ENCODE peak calls at places on chromosome 4, in eight cellular contexts. Q is spleen, T is cardiac muscle cell, C is fibroblast of lung, Z is Karpas-422, U is left ventricle myocardium inferior, K is Peyer's patch, M is ovary. H is an unnamed sample.

GRCh38 chr4:183733181-183733580 is 74.1 kb downstream of the TRAPPC11 start:
- DNase-seq in Q (no peak), T (no peak), C (no peak), Z (no peak), U (no peak), K (no peak), M (no peak), H (no peak)

GRCh38 chr4:14254252-14254651 is 626.7 kb upstream of the BOD1L1 start:
- DNase-seq in Q (no peak), T (peak; percentile 48), C (peak; percentile 18), Z (peak; percentile 68), U (peak; percentile 19), K (peak; percentile 43), M (no peak), H (no peak)

GRCh38 chr4:111879539-111879938 is 265.7 kb upstream of the FAM241A start:
- DNase-seq in Q (no peak), T (no peak), C (no peak), Z (no peak), U (no peak), K (no peak), M (no peak), H (no peak)

GRCh38 chr4:9936128-9936644 is 85.1 kb downstream of the SLC2A9 start:
- DNase-seq in Q (no peak), T (no peak), C (no peak), Z (no peak), U (no peak), K (no peak), M (no peak), H (no peak)

GRCh38 chr4:676871-677235 is 2.5 kb downstream of the MYL5 start:
- DNase-seq in Q (no peak), T (no peak), C (no peak), Z (peak; percentile 74), U (no peak), K (no peak), M (no peak), H (no peak)

GRCh38 chr4:107823870-107824366 is 814 bp upstream of the SGMS2 start:
- DNase-seq in Q (no peak), T (no peak), C (no peak), Z (no peak), U (no peak), K (no peak), M (no peak), H (no peak)

GRCh38 chr4:55547918-55548317 is 1.2 kb upstream of the CLOCK start:
- DNase-seq in Q (no peak), T (no peak), C (no peak), Z (no peak), U (no peak), K (no peak), M (no peak), H (no peak)

GRCh38 chr4:53450773-53451172 is 73.3 kb downstream of the FIP1L1 start:
- DNase-seq in Q (no peak), T (peak; percentile 8), C (peak; percentile 10), Z (no peak), U (no peak), K (no peak), M (no peak), H (no peak)

GRCh38 chr4:8155660-8156421 is 2.8 kb downstream of the ABLIM2 start:
- DNase-seq in Q (peak; percentile 69), T (no peak), C (no peak), Z (no peak), U (no peak), K (no peak), M (no peak), H (no peak)

GRCh38 chr4:138507527-138507926 is 265.4 kb upstream of the SLC7A11 start:
- DNase-seq in Q (no peak), T (peak; percentile 54), C (peak; percentile 71), Z (no peak), U (no peak), K (no peak), M (no peak), H (no peak)
- H3K4me3 ChIP-seq in Q (no peak overlapping the region), T (no peak overlapping the region), C (no peak overlapping the region), Z (no peak overlapping the region), U (no peak overlapping the region), K (no peak overlapping the region), M (no peak overlapping the region), H (no peak overlapping the region)

GRCh38 chr4:74578329-74578728 is 133.4 kb downstream of the AREG start:
- DNase-seq in Q (no peak), T (no peak), C (no peak), Z (no peak), U (no peak), K (no peak), M (no peak), H (no peak)

GRCh38 chr4:74588350-74588749 is 143.4 kb downstream of the AREG start:
- DNase-seq in Q (no peak), T (no peak), C (no peak), Z (no peak), U (no peak), K (no peak), M (no peak), H (no peak)

GRCh38 chr4:74583066-74583700 is 138.2 kb downstream of the AREG start:
- DNase-seq in Q (no peak), T (no peak), C (peak; percentile 56), Z (no peak), U (no peak), K (no peak), M (no peak), H (no peak)

GRCh38 chr4:74583757-74584156 is 138.8 kb downstream of the AREG start:
- DNase-seq in Q (no peak), T (peak; percentile 22), C (no peak), Z (no peak), U (no peak), K (no peak), M (no peak), H (no peak)
- H3K4me3 ChIP-seq in Q (no peak overlapping the region), T (no peak overlapping the region), C (no peak overlapping the region), Z (no peak overlapping the region), U (no peak overlapping the region), K (no peak overlapping the region), M (no peak overlapping the region), H (no peak overlapping the region)

DNA sequence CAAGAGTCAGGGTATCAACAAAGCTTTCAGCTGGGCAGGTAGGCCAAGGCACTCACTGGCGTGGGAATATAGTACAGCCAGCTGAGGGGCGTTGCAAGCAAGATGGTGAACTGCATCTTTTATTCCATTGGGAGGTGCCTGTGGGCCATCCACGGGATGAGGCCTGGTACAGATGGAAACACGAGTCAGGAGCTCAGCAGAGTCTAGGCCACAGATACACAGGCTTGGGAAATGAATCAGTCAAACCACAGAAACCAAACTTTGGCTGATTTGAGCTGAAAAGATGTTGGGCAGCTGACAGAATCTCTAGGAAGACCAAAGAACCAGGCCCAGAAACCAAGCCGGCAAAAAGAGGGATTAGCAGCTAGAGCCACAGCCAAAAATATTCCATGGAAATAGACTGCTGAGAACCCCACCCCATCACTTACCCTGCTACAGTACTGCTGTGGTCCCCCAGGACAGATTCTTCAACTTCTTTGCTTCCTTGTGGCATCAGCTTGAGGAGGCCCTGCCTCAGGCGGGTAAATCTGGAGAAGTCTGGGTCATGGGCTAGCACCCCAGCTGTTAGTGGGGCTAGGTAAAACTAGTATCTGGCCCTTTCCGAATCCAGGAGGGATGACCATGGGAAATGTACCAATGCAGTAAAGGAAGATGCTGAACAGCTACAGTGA is 75.4 kb downstream of the TMEM131L start:
- DNase-seq in Q (no peak), T (peak; percentile 70), C (peak; percentile 97), Z (no peak), U (no peak), K (no peak), M (no peak), H (no peak)
- H3K4me3 ChIP-seq in Q (no peak overlapping the region), T (no peak overlapping the region), C (no peak overlapping the region), Z (no peak overlapping the region), U (no peak overlapping the region), K (no peak overlapping the region), M (no peak overlapping the region), H (no peak overlapping the region)

DNA sequence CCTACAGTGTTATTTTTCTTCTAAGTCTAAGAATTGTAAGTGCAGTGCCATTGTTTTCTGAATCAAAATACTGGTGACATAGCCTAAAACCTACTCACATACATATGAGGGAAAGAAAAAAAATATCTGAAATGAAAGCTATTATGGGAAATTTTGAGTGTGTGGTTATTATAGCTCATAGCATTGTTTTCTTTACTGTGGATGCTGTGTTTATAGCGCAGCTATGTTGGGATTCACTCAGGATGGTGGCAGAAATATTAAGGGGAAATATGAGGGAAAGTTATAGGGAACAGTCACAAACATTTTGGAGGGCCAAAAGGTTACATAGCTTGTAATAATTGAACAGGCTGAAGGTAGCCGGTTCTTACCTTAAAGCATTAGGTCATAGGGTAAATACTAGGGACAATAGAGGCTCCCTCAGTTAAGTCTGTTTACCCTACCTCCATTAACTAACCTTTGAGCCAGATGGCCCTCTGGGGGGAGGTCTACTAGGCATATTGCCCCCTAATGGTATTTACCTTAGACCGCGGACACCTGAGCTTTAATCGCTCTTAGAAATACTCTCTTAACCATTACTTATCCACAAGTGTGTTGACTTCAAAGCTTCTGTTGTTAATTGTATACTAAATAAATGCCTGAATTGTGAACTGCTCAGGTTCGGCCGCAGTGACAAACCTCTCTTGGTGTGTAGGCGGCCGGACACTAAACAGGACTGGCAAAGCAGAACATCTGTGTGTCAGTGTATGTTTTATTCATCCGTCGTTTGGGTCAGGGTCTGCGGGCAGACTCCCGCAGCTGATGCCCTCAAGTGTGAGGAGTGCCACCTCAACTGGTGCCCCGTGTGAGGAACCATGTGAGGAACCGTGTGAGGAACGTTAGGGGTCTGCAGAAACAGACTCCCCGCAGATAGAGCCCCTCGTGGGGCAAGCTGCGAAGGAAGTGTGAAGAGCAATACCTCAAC is 21.3 kb upstream of the SULT1B1 start:
- DNase-seq in Q (no peak), T (no peak), C (no peak), Z (no peak), U (no peak), K (no peak), M (no peak), H (no peak)
- H3K4me3 ChIP-seq in Q (no peak overlapping the region), T (no peak overlapping the region), C (no peak overlapping the region), Z (no peak overlapping the region), U (no peak overlapping the region), K (no peak overlapping the region), M (no peak overlapping the region), H (no peak overlapping the region)

H was measured in esophagus squamous epithelium.